ENCODE peak calls at places on chromosomes 11 and 22, in nine cellular contexts. A, B, K, C, R, G, D, J and S are unnamed samples. For H3K4me1, the result is how much of the 10 kb centered on the place peaks cover.

GRCh38 chr11:44623716-44624491 is 58.4 kb downstream of the CD82 start:
- DNase-seq in A (no peak), B (peak), K (no peak), C (no peak), R (no peak), G (peak), D (peak), J (no peak), S (no peak)

GRCh38 chr11:120652705-120653335 is 141.3 kb downstream of the GRIK4 start:
- DNase-seq in A (peak), B (no peak), K (no peak), C (peak), R (no peak), G (no peak), D (no peak), J (no peak), S (no peak)

GRCh38 chr11:126357969-126358762 is 2.7 kb downstream of the ST3GAL4 start:
- DNase-seq in A (no peak), B (no peak), K (no peak), C (no peak), R (no peak), G (no peak), D (no peak), J (no peak), S (no peak)

GRCh38 chr11:44785856-44786606 is 59.3 kb downstream of the TSPAN18 start:
- DNase-seq in A (peak), B (no peak), K (no peak), C (peak), R (no peak), G (no peak), D (no peak), J (no peak), S (no peak)

GRCh38 chr11:1728931-1729691 is 21.3 kb downstream of the IFITM10 start:
- DNase-seq in A (no peak), B (no peak), K (no peak), C (no peak), R (no peak), G (peak), D (no peak), J (no peak), S (no peak)

GRCh38 chr11:129949067-129949466 is 53.6 kb downstream of the PRDM10 start:
- DNase-seq in A (no peak), B (no peak), K (no peak), C (no peak), R (no peak), G (no peak), D (no peak), J (no peak), S (no peak)

GRCh38 chr11:8055111-8055835 is 25.7 kb upstream of the TUB start:
- DNase-seq in A (no peak), B (peak), K (no peak), C (peak), R (no peak), G (no peak), D (no peak), J (no peak), S (no peak)

GRCh38 chr11:121581607-121582006 is 128.8 kb upstream of the SORL1-AS1 start:
- DNase-seq in A (no peak), B (no peak), K (no peak), C (no peak), R (no peak), G (no peak), D (no peak), J (no peak), S (no peak)

GRCh38 chr11:47330002-47330911 is 22.2 kb downstream of the MYBPC3 start:
- DNase-seq in A (no peak), B (peak), K (no peak), C (no peak), R (no peak), G (no peak), D (no peak), J (no peak), S (no peak)

GRCh38 chr11:13462311-13462927 is 603 bp downstream of the BTBD10 start:
- DNase-seq in A (peak), B (peak), K (peak), C (peak), R (peak), G (peak), D (peak), J (no peak), S (peak)

GRCh38 chr11:70383664-70384395 is 14.5 kb upstream of the CTTN start:
- DNase-seq in A (no peak), B (no peak), K (no peak), C (no peak), R (no peak), G (no peak), D (no peak), J (no peak), S (no peak)

GRCh38 chr22:27794244-27794643 is 7.3 kb downstream of the MN1 start:
- DNase-seq in A (no peak), B (no peak), K (no peak), C (peak), R (no peak), G (no peak), D (no peak), J (no peak), S (no peak)
- H3K4me1 ChIP-seq in A (under half), B (half or more), K (under half), C (half or more), R (under half), G (under half), D (under half), J (under half), S (under half)

GRCh38 chr11:33040127-33040861 is 922 bp downstream of the TCP11L1 start:
- DNase-seq in A (peak), B (no peak), K (no peak), C (no peak), R (peak), G (no peak), D (no peak), J (no peak), S (no peak)
- H3K4me1 ChIP-seq in A (under half), B (under half), K (under half), C (under half), R (under half), G (under half), D (under half), J (under half), S (under half)

DNA sequence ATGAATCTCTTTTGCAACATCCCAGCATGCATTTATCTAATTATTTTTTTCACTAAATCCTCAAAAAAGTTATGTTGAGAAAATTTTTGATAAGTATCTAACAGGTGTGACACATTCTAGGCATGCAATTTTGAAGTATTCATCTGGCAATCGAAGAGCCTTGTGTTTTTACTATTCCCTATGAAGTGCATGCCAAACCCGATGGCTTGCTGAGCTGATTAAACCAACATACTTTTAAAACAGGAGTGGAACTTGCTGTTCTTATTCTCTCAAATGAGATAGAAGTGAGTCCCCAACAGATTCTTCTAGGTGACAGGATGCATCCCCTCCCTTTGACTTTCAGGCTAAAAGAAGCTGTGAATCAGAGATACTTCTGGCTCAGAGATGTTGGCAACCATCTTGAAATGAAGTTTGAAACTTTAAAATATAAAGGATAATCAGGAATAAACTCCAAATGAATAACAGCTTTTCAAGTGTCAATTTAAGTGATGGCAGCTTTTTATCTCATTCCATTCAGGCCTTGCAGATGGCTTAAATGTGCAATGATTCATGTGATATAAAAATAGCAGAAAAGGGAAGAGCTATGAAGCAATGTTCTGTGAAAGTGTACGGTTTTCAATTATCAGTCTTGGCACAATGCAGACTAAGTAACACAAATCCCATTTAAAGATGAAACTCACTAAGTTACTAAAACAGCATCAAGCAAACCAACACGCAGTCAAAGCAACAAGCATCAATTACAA is 67.7 kb downstream of the APOL5 start:
- DNase-seq in A (no peak), B (no peak), K (no peak), C (no peak), R (no peak), G (no peak), D (no peak), J (no peak), S (no peak)
- H3K4me1 ChIP-seq in A (under half), B (under half), K (under half), C (under half), R (under half), G (under half), D (under half), J (under half), S (under half)

GRCh38 chr22:37750596-37751162 is 53.8 kb downstream of the TRIOBP start:
- DNase-seq in A (no peak), B (no peak), K (no peak), C (no peak), R (no peak), G (no peak), D (no peak), J (no peak), S (no peak)

GRCh38 chr22:37752189-37753061 is 55.3 kb upstream of the GCAT start:
- DNase-seq in A (peak), B (peak), K (peak), C (peak), R (no peak), G (peak), D (peak), J (peak), S (peak)

GRCh38 chr22:37751449-37752188 is 54.8 kb downstream of the TRIOBP start:
- DNase-seq in A (peak), B (no peak), K (no peak), C (no peak), R (no peak), G (no peak), D (no peak), J (peak), S (no peak)

GRCh38 chr22:37749831-37750595 is 53.2 kb downstream of the TRIOBP start:
- DNase-seq in A (no peak), B (no peak), K (no peak), C (no peak), R (no peak), G (peak), D (no peak), J (no peak), S (no peak)

DNA sequence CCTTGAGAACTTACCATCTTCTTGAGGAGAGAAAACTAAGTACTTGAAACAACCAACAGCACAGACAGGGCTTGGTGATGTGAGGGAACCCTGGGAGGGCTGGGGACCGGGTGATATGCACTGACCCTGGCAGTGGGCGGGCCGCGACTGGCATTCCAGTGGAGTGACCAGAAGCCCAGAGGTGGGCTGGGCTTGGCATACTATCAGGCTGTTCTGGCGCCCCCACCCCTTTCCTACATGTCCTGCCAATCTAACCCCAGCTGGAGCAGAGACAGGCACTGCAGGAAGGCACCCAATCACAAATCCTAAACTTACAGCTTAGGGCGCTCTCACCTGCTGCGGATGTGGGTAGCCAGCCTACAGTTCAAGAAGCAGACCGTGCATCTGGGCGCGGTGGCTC is 54.0 kb upstream of the GCAT start:
- DNase-seq in A (peak), B (no peak), K (no peak), C (no peak), R (no peak), G (no peak), D (no peak), J (no peak), S (no peak)
- H3K4me1 ChIP-seq in A (half or more), B (half or more), K (half or more), C (under half), R (under half), G (half or more), D (under half), J (under half), S (half or more)

GRCh38 chr11:86141645-86142569 is 73.0 kb upstream of the PICALM start:
- DNase-seq in A (no peak), B (no peak), K (no peak), C (no peak), R (no peak), G (no peak), D (no peak), J (no peak), S (no peak)
- H3K4me1 ChIP-seq in A (under half), B (under half), K (under half), C (under half), R (half or more), G (under half), D (under half), J (under half), S (under half)

DNA sequence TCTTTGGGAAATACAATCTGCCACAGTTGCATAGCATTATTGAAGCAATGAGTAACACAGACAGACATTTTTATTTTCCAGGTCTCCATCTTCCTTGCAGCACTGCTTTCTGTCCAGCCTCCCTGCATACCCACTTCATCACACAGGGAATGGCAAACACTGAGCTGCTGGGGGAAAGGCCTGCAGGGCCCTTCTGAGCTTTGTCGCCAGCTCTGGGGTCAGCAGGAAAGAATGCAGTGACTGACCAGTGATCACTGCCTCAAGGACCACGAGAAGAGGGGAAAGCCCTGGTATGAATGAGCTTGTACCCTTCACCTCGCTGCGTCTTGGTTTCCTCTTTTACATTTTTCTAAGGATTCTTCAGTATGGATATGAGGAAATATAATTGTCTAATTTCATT is 21.3 kb upstream of the MICAL2 start:
- DNase-seq in A (no peak), B (no peak), K (no peak), C (no peak), R (no peak), G (no peak), D (no peak), J (no peak), S (no peak)
- H3K4me1 ChIP-seq in A (half or more), B (half or more), K (half or more), C (under half), R (half or more), G (under half), D (under half), J (under half), S (half or more)